ENCODE peak calls at places on chromosomes 12 and 14, in four cellular contexts. One of them, this sample, is unnamed. For H3K4me1, the result is how much of the 10 kb centered on the place peaks cover.

GRCh38 chr14:90979451-90979850 is 81.0 kb downstream of the RPS6KA5 start:
- DNase-seq in HCT116: no peak
- DNase-seq in K562: no peak
- DNase-seq in HepG2: no peak
- DNase-seq in this sample: no peak

GRCh38 chr12:71938728-71939385 is at the start of gene TPH2:
- DNase-seq in HCT116: peak
- DNase-seq in K562: peak
- DNase-seq in HepG2: peak
- DNase-seq in this sample: no peak

GRCh38 chr12:55687746-55688145 is 20.0 kb downstream of the ITGA7 start:
- DNase-seq in HCT116: no peak
- DNase-seq in K562: no peak
- DNase-seq in HepG2: no peak
- DNase-seq in this sample: no peak

GRCh38 chr12:120822832-120823503 is 81.2 kb downstream of the SPPL3 start:
- DNase-seq in HCT116: no peak
- DNase-seq in K562: no peak
- DNase-seq in HepG2: no peak
- DNase-seq in this sample: no peak

GRCh38 chr12:30985814-30986452 is 59.4 kb downstream of the TSPAN11 start:
- DNase-seq in HCT116: peak
- DNase-seq in K562: peak
- DNase-seq in HepG2: peak
- DNase-seq in this sample: peak

GRCh38 chr14:91237219-91237618 is 7.3 kb downstream of the GPR68 start:
- DNase-seq in HCT116: no peak
- DNase-seq in K562: no peak
- DNase-seq in HepG2: no peak
- DNase-seq in this sample: no peak

GRCh38 chr12:104138747-104139186 is 757 bp upstream of the NFYB start:
- DNase-seq in HCT116: no peak
- DNase-seq in K562: no peak
- DNase-seq in HepG2: no peak
- DNase-seq in this sample: no peak

GRCh38 chr14:103530390-103530789 is 1.4 kb downstream of the TRMT61A start:
- DNase-seq in HCT116: no peak
- DNase-seq in K562: peak
- DNase-seq in HepG2: no peak
- DNase-seq in this sample: no peak

GRCh38 chr14:68715032-68715924 is 77.6 kb downstream of the ZFP36L1 start:
- DNase-seq in HCT116: no peak
- DNase-seq in K562: no peak
- DNase-seq in HepG2: no peak
- DNase-seq in this sample: no peak

GRCh38 chr12:64672925-64673409 is 62.7 kb downstream of the RASSF3 start:
- DNase-seq in HCT116: peak
- DNase-seq in K562: no peak
- DNase-seq in HepG2: peak
- DNase-seq in this sample: no peak

GRCh38 chr14:40859065-40859464 is 747.6 kb upstream of the LRFN5 start:
- DNase-seq in HCT116: no peak
- DNase-seq in K562: no peak
- DNase-seq in HepG2: no peak
- DNase-seq in this sample: no peak

GRCh38 chr12:92096346-92097136 is 49.1 kb downstream of the BTG1 start:
- DNase-seq in HCT116: no peak
- DNase-seq in K562: no peak
- DNase-seq in HepG2: no peak
- DNase-seq in this sample: no peak

GRCh38 chr14:26531894-26532293 is 65.9 kb downstream of the NOVA1 start:
- DNase-seq in HCT116: no peak
- DNase-seq in K562: no peak
- DNase-seq in HepG2: peak
- DNase-seq in this sample: no peak

GRCh38 chr12:124240493-124240892 is 54.4 kb upstream of the RFLNA start:
- DNase-seq in HCT116: peak
- DNase-seq in K562: peak
- DNase-seq in HepG2: no peak
- DNase-seq in this sample: no peak

GRCh38 chr12:74971201-74971600 is 238.4 kb downstream of the KCNC2 start:
- DNase-seq in HCT116: no peak
- DNase-seq in K562: no peak
- DNase-seq in HepG2: no peak
- DNase-seq in this sample: no peak

GRCh38 chr12:110403975-110404675 is 617 bp upstream of the ANAPC7 start:
- DNase-seq in HCT116: peak
- DNase-seq in K562: peak
- DNase-seq in HepG2: peak
- DNase-seq in this sample: peak

GRCh38 chr14:102071283-102071998 is 15.4 kb downstream of the HSP90AA1 start:
- DNase-seq in HCT116: peak
- DNase-seq in K562: no peak
- DNase-seq in HepG2: peak
- DNase-seq in this sample: no peak
- TF ChIP-seq TCF7L2 in HCT116: peak
- TF ChIP-seq TCF7L2 in K562: no peak
- TF ChIP-seq TCF7L2 in HepG2: no peak
- TF ChIP-seq TCF7L2 in this sample: no peak

DNA sequence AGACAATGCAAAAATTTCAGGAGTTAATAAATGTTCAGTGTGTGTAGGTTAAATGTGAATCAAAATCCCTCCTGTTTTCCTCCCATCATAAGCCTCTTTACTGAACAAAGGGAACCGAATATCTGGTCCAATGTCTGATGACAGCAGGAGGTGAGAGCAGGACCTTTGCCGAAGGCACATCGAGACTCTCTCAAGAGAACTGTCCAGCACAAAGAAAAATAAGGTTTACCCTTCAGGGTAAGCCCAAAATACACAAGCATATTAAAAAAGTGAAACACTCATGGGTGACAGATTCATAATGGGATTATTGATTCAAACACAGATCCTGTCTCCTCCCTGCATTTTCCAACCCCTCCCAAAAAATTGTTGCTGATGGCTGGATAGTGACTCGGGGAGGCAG is 4.2 kb upstream of the VSX2 start:
- DNase-seq in HCT116: no peak
- DNase-seq in K562: no peak
- DNase-seq in HepG2: no peak
- DNase-seq in this sample: no peak
- TF ChIP-seq REST in HCT116: no peak
- TF ChIP-seq REST in K562: no peak
- TF ChIP-seq REST in HepG2: no peak
- TF ChIP-seq REST in this sample: no peak

GRCh38 chr14:49865431-49865859 is 12.9 kb upstream of the NEMF start:
- DNase-seq in HCT116: no peak
- DNase-seq in K562: peak
- DNase-seq in HepG2: peak
- DNase-seq in this sample: no peak
- H3K4me1 ChIP-seq in HCT116: half or more
- H3K4me1 ChIP-seq in K562: under half
- H3K4me1 ChIP-seq in HepG2: under half
- H3K4me1 ChIP-seq in this sample: under half

GRCh38 chr12:98399532-98399931 is 115.9 kb upstream of the TMPO start:
- DNase-seq in HCT116: peak
- DNase-seq in K562: peak
- DNase-seq in HepG2: peak
- DNase-seq in this sample: no peak
- TF ChIP-seq TCF7L2 in HCT116: peak
- TF ChIP-seq TCF7L2 in K562: no peak
- TF ChIP-seq TCF7L2 in HepG2: no peak
- TF ChIP-seq TCF7L2 in this sample: no peak

DNA sequence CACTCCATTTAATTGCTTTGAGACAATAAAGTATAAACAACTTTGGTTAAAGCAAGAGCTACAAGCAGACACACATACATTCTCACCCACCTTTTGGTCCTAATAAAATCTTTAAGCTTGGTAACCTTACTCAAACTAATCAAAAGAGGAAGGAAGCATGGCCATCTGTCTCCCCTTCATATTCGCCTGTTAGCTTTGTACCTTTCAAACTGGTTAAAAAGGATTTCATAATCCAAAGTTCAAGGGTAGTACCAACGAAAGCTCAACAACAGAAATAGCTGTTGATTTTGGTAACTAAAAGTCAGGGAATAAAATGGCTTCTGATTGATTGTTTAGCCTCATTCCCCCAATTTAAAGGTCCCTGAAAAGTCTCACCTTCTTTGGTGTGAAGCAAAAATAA is 456.9 kb downstream of the BCAT1 start:
- DNase-seq in HCT116: no peak
- DNase-seq in K562: no peak
- DNase-seq in HepG2: no peak
- DNase-seq in this sample: no peak
- TF ChIP-seq REST in HCT116: no peak
- TF ChIP-seq REST in K562: no peak
- TF ChIP-seq REST in HepG2: no peak
- TF ChIP-seq REST in this sample: no peak

DNA sequence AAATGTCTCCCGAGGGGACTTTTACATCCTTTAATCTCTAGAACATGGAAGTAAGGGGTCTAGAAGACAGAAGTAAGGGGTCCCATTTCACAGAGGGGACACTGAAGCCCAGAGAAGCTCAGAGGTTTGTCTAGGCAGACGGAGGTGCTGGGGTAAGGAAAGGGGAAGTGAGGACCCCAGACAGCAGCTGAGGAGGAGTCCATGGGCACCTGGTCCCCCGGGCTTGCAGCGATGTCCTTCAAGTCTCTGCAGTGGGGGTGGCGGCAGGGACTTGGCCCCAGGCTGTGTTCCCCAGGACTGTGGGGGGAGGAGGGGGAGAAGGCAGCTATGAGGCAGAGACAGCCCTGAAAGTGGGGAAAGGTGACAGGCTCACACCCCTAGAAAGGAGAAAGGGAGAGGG is 30.7 kb downstream of the DTX1 start:
- DNase-seq in HCT116: no peak
- DNase-seq in K562: no peak
- DNase-seq in HepG2: no peak
- DNase-seq in this sample: no peak
- H3K4me1 ChIP-seq in HCT116: under half
- H3K4me1 ChIP-seq in K562: under half
- H3K4me1 ChIP-seq in HepG2: under half
- H3K4me1 ChIP-seq in this sample: under half